ENCODE peak calls at places on chromosomes 7 and 10, in six cellular contexts. P, Q, L, Z, U and Y are unnamed samples.

GRCh38 chr10:61000769-61001730 is 57.1 kb upstream of the RHOBTB1 start:
- DNase-seq in Z (no peak), L (peak; percentile 71), Q (peak; percentile 24), U (peak; percentile 90), P (peak; percentile 59), Y (no peak)

GRCh38 chr7:145928937-145929336 is 187.7 kb upstream of the CNTNAP2 start:
- DNase-seq in U (no peak), Z (no peak), P (no peak), Q (no peak), L (no peak), Y (no peak)

GRCh38 chr7:24827589-24827988 is 70.3 kb upstream of the GSDME start:
- DNase-seq in Q (no peak), L (no peak), U (no peak), P (no peak), Z (no peak), Y (no peak)

GRCh38 chr7:108497082-108497725 is 28.7 kb downstream of the PNPLA8 start:
- DNase-seq in Z (peak; percentile 24), Q (peak; percentile 73), U (peak; percentile 70), P (peak; percentile 60), L (peak; percentile 52), Y (peak; percentile 77)

GRCh38 chr7:5595545-5596045 is 172.0 kb upstream of the TNRC18 start:
- DNase-seq in Q (no peak), U (peak; percentile 51), L (no peak), Z (no peak), P (peak; percentile 58), Y (peak; percentile 99)

GRCh38 chr7:154302380-154302779 is 250.2 kb downstream of the DPP6 start:
- DNase-seq in Z (no peak), P (no peak), U (no peak), Q (no peak), L (peak; percentile 85), Y (no peak)

GRCh38 chr10:107072028-107072427 is 92.5 kb downstream of the SORCS1 start:
- DNase-seq in Q (no peak), U (no peak), P (no peak), Z (no peak), L (no peak), Y (no peak)

GRCh38 chr7:10860516-10860915 is 113.2 kb upstream of the PHF14 start:
- DNase-seq in Q (no peak), U (no peak), P (no peak), L (no peak), Z (no peak), Y (no peak)

GRCh38 chr7:27615420-27616185 is 47.1 kb downstream of the HIBADH start:
- DNase-seq in Q (no peak), P (no peak), U (no peak), L (no peak), Z (no peak), Y (peak; percentile 76)

GRCh38 chr7:26860361-26860760 is 4.0 kb downstream of the SKAP2 start:
- DNase-seq in L (peak; percentile 42), U (no peak), P (no peak), Z (no peak), Q (peak; percentile 41), Y (peak; percentile 17)

GRCh38 chr7:141744131-141744530 is 6.0 kb downstream of the SSBP1 start:
- DNase-seq in Z (no peak), L (no peak), U (no peak), Q (no peak), P (no peak), Y (no peak)

GRCh38 chr7:141752634-141753033 is 11.3 kb upstream of the TAS2R3 start:
- DNase-seq in L (no peak), U (no peak), Z (no peak), P (no peak), Q (no peak), Y (peak; percentile 53)

DNA sequence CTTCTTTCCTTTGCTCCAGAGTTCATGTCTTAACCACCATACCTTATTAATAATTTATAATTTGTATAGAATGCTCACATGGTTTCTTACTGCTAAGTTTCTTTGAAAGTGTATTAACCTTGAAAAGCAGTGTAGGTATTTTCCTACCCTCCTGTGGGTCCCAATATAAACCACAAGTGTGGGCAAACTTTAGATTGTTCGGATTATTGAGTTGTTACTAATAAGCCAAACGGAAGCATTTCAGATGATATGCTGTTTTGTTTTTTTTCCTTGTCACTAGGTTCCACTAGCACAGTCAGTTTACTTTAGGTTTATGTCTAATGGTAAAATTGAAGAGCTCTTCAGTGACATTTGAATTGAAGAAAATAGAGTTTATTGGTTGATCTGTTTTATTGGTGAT is 10.2 kb downstream of the SSBP1 start:
- DNase-seq in U (no peak), Q (no peak), P (no peak), L (no peak), Z (no peak), Y (no peak)
- TF ChIP-seq MYC in U (no peak), Q (no peak), P (no peak), L (no peak), Z (no peak), Y (no peak)

GRCh38 chr7:80172387-80172786 is 37.8 kb downstream of the GNAI1 start:
- DNase-seq in Z (no peak), Q (no peak), P (no peak), U (no peak), L (no peak), Y (no peak)
- TF ChIP-seq POLR2A in Z (no peak), Q (no peak), P (no peak), U (no peak), L (no peak), Y (no peak)

GRCh38 chr7:142720140-142720773 is 29.0 kb upstream of the PRSS1 start:
- DNase-seq in P (no peak), Q (no peak), U (no peak), Z (no peak), L (no peak), Y (no peak)
- H3K4me3 ChIP-seq in P (no peak overlapping the region), Q (no peak overlapping the region), U (no peak overlapping the region), Z (no peak overlapping the region), L (no peak overlapping the region), Y (no peak overlapping the region)

DNA sequence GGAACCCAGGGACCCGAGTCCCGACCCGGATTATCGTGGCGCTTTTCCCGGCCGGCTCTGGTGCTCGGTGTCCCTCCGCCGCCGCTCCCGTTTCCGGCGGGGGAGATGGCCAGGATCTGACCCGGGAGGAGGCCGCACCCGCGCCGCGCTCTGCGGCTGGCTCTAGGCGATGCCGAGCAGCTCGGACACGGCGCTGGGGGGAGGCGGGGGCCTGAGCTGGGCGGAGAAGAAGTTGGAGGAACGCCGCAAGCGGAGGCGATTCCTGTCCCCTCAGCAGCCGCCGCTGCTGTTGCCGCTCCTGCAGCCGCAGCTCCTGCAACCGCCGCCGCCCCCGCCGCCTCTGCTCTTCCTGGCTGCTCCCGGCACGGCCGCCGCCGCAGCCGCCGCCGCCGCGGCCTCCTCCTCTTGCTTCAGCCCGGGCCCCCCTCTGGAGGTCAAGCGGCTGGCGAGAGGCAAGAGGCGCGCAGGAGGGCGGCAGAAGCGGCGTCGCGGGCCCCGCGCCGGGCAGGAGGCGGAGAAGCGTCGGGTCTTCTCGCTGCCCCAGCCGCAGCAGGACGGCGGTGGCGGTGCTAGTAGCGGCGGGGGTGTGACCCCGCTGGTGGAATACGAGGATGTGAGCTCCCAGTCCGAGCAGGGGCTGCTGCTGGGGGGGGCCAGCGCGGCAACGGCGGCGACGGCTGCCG is 558 bp downstream of the CDK13 start:
- DNase-seq in P (no peak), Z (no peak), U (peak; percentile 39), L (no peak), Q (peak; percentile 46), Y (peak; percentile 83)
- TF ChIP-seq MYC in P (no peak), Z (no peak), U (no peak), L (no peak), Q (no peak), Y (no peak)

GRCh38 chr7:102450242-102450641 is 14.4 kb downstream of the ALKBH4 start:
- DNase-seq in L (no peak), P (no peak), Q (no peak), Z (no peak), U (no peak), Y (no peak)
- TF ChIP-seq POLR2A in L (no peak), P (no peak), Q (no peak), Z (peak; percentile 72), U (no peak), Y (no peak)